ENCODE peak calls at places on chromosomes 7 and 10, in nine cellular contexts. W, E, V, S, Z, B, P, U and Q are unnamed samples.

GRCh38 chr7:128259131-128260056 is 18.3 kb downstream of the LEP start:
- DNase-seq in E (peak), B (no peak), P (no peak), V (no peak), Z (no peak), U (no peak), W (no peak), S (peak), Q (peak)

GRCh38 chr7:3191545-3191944 is 109.5 kb upstream of the SDK1 start:
- DNase-seq in W (no peak), S (no peak), P (no peak), B (no peak), Z (no peak), U (no peak), V (no peak), E (no peak), Q (no peak)

GRCh38 chr10:84243759-84244158 is 1.1 kb upstream of the RGR start:
- DNase-seq in B (no peak), W (no peak), Z (no peak), P (no peak), V (no peak), E (no peak), S (no peak), U (no peak), Q (no peak)

GRCh38 chr7:128189231-128189930 is 51.7 kb upstream of the LEP start:
- DNase-seq in E (no peak), S (no peak), P (no peak), Z (no peak), B (no peak), W (no peak), V (peak), U (no peak), Q (no peak)

GRCh38 chr7:27784399-27785053 is 44.6 kb downstream of the TAX1BP1 start:
- DNase-seq in W (peak), P (no peak), E (peak), Z (no peak), B (peak), U (peak), V (no peak), S (peak), Q (no peak)

GRCh38 chr10:119834188-119834587 is 38.5 kb downstream of the MCMBP start:
- DNase-seq in U (peak), B (no peak), S (no peak), V (no peak), P (no peak), Z (no peak), E (no peak), W (no peak), Q (no peak)

GRCh38 chr10:114521250-114521649 is 116.9 kb upstream of the AFAP1L2 start:
- DNase-seq in P (no peak), Z (no peak), W (no peak), V (no peak), B (no peak), E (no peak), S (no peak), U (no peak), Q (no peak)

GRCh38 chr10:86075512-86075911 is 291.1 kb downstream of the GRID1 start:
- DNase-seq in Z (no peak), V (no peak), U (no peak), S (no peak), E (no peak), P (no peak), B (no peak), W (no peak), Q (no peak)

GRCh38 chr7:13414661-13415105 is 574.8 kb downstream of the ETV1 start:
- DNase-seq in E (no peak), P (no peak), U (no peak), S (peak), B (no peak), V (no peak), W (no peak), Z (no peak), Q (no peak)

GRCh38 chr7:31648288-31648687 is 38.7 kb upstream of the PPP1R17 start:
- DNase-seq in S (peak), B (no peak), E (no peak), V (no peak), P (no peak), Z (no peak), W (no peak), U (no peak), Q (no peak)

GRCh38 chr10:13392701-13393100 is 44.6 kb upstream of the SEPHS1 start:
- DNase-seq in V (no peak), P (no peak), Z (no peak), W (no peak), U (no peak), S (no peak), B (no peak), E (no peak), Q (no peak)

GRCh38 chr10:32149257-32149955 is 93.2 kb upstream of the KIF5B start:
- DNase-seq in E (no peak), S (peak), B (peak), U (peak), W (peak), Z (peak), P (peak), V (peak), Q (peak)
- TF ChIP-seq CTCF in E (no peak), S (no peak), B (no peak), U (no peak), W (no peak), Z (no peak), P (no peak), V (peak), Q (no peak)

GRCh38 chr7:74082770-74083116 is 861 bp upstream of the LIMK1 start:
- DNase-seq in Z (no peak), S (no peak), V (no peak), B (no peak), W (no peak), U (no peak), P (no peak), E (no peak), Q (no peak)
- H3K4me3 ChIP-seq in Z (no peak), S (no peak), V (no peak), B (no peak), W (no peak), U (no peak), P (no peak), E (no peak), Q (no peak)

GRCh38 chr10:4264466-4264865 is 479.5 kb upstream of the KLF6 start:
- DNase-seq in Z (no peak), W (no peak), S (no peak), P (no peak), U (no peak), E (no peak), V (no peak), B (no peak), Q (no peak)

GRCh38 chr10:4263281-4263921 is 478.4 kb upstream of the KLF6 start:
- DNase-seq in W (no peak), B (no peak), Z (peak), E (no peak), P (no peak), S (peak), V (no peak), U (no peak), Q (no peak)

GRCh38 chr10:4260483-4260882 is 475.5 kb upstream of the KLF6 start:
- DNase-seq in B (no peak), W (peak), S (peak), V (no peak), Z (no peak), U (no peak), P (no peak), E (no peak), Q (no peak)

GRCh38 chr10:4262449-4262848 is 477.4 kb upstream of the KLF6 start:
- DNase-seq in V (no peak), E (no peak), Z (no peak), U (no peak), P (no peak), B (no peak), S (no peak), W (no peak), Q (no peak)

DNA sequence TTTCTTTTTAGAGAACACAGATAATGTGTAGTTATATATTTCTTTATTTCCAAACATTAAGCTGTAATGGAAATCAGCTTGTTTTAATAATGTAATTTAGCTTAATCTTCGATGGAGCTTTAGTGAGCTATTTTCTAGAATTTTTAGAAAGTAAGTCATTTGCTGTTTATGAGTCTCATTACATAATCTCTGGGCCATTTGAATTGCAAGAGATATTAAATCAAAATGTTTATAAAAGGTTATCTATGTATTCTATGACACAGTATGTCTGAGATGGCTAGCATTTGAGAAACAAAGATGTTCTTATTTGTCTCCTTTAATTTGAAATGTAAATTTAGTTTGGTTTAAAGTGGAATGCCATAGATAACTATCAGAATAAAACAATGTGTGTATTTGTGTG is 477.9 kb upstream of the KLF6 start:
- DNase-seq in B (no peak), W (no peak), V (no peak), U (no peak), Z (no peak), P (no peak), S (no peak), E (no peak), Q (no peak)
- TF ChIP-seq CTCF in B (no peak), W (no peak), V (no peak), U (no peak), Z (no peak), P (no peak), S (no peak), E (no peak), Q (no peak)

GRCh38 chr7:23456093-23456492 is 14.2 kb downstream of the IGF2BP3 start:
- DNase-seq in Z (no peak), S (no peak), U (no peak), W (no peak), E (no peak), V (no peak), P (no peak), B (no peak), Q (no peak)
- H3K4me3 ChIP-seq in Z (no peak), S (no peak), U (no peak), W (no peak), E (no peak), V (no peak), P (no peak), B (no peak), Q (no peak)

DNA sequence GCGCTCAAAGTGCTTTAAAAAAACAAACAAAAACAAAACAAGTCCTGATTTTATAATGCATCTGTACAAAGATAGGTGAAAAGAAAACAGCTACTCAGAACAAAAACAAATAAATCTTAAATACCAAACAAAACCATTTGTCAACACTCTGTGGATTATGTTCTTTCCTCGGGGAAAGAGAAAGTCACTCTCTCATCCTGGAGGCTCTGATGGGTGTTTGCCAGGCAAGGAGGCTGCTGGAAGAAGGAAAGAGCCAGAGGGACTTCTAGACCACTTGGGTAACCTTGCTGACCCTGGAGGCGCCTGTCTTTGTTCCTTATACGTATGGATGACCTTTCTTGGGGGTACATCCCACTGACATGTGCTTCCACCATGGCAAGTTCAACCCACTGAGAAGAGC is 92.7 kb downstream of the ZRANB1 start:
- DNase-seq in Z (no peak), S (peak), W (peak), U (no peak), B (no peak), V (no peak), P (no peak), E (no peak), Q (no peak)
- TF ChIP-seq CTCF in Z (no peak), S (no peak), W (no peak), U (no peak), B (no peak), V (no peak), P (no peak), E (no peak), Q (no peak)